ENCODE peak calls at places on chromosomes 16 and 17, in six cellular contexts. G is HepG2, F is A549, D is upper lobe of left lung, P is K562, R is GM12878. Q is an unnamed sample.

GRCh38 chr17:72618018-72618509 is 474.4 kb downstream of the SLC39A11 start:
- ATAC-seq in G (peak; percentile 70), F (no peak), D (peak; percentile 34), P (no peak), R (peak; percentile 48), Q (no peak)

GRCh38 chr17:66661857-66662256 is 173.1 kb upstream of the CACNG5 start:
- ATAC-seq in G (no peak), F (no peak), D (no peak), P (no peak), R (no peak), Q (no peak)

GRCh38 chr16:85638695-85639409 is 25.7 kb downstream of the GSE1 start:
- ATAC-seq in G (no peak), F (no peak), D (no peak), P (no peak), R (no peak), Q (no peak)

GRCh38 chr16:54473201-54473993 is 186.8 kb upstream of the IRX3 start:
- ATAC-seq in G (no peak), F (no peak), D (no peak), P (no peak), R (no peak), Q (peak; percentile 67)

GRCh38 chr17:74471341-74471740 is 4.9 kb downstream of the CD300A start:
- ATAC-seq in G (no peak), F (no peak), D (no peak), P (no peak), R (no peak), Q (no peak)

GRCh38 chr16:86285938-86286921 is 224.1 kb upstream of the FOXF1 start:
- ATAC-seq in G (no peak), F (peak; percentile 17), D (peak; percentile 10), P (no peak), R (no peak), Q (no peak)

GRCh38 chr17:48730240-48730550 is 1.6 kb upstream of the HOXB13 start:
- ATAC-seq in G (no peak), F (no peak), D (no peak), P (no peak), R (no peak), Q (no peak)

GRCh38 chr16:84606081-84606875 is 11.6 kb downstream of the COTL1 start:
- ATAC-seq in G (no peak), F (no peak), D (no peak), P (no peak), R (peak; percentile 14), Q (no peak)

GRCh38 chr17:4766705-4767104 is 5.0 kb upstream of the TM4SF5 start:
- ATAC-seq in G (no peak), F (no peak), D (peak; percentile 55), P (no peak), R (no peak), Q (no peak)

GRCh38 chr16:70563571-70563970 is 40.0 kb downstream of the SF3B3 start:
- ATAC-seq in G (peak; percentile 55), F (no peak), D (peak; percentile 48), P (no peak), R (no peak), Q (peak; percentile 36)

GRCh38 chr17:16361874-16362273 is 8.6 kb upstream of the CENPV start:
- ATAC-seq in G (no peak), F (no peak), D (no peak), P (no peak), R (peak; percentile 46), Q (no peak)

GRCh38 chr16:84832488-84833141 is 12.8 kb downstream of the CRISPLD2 start:
- ATAC-seq in G (peak; percentile 15), F (no peak), D (peak; percentile 90), P (peak; percentile 52), R (no peak), Q (peak; percentile 85)

GRCh38 chr17:79213305-79213704 is 138.7 kb downstream of the ENGASE start:
- ATAC-seq in G (no peak), F (no peak), D (no peak), P (no peak), R (no peak), Q (no peak)

GRCh38 chr17:78977681-78977943 is 2.1 kb downstream of the LGALS3BP start:
- ATAC-seq in G (no peak), F (no peak), D (no peak), P (no peak), R (no peak), Q (no peak)

GRCh38 chr17:66915204-66915611 is 49.3 kb upstream of the CACNG4 start:
- ATAC-seq in G (peak; percentile 88), F (peak; percentile 97), D (peak; percentile 36), P (no peak), R (peak; percentile 38), Q (no peak)

GRCh38 chr17:7705269-7706255 is 560 bp downstream of the EFNB3 start:
- ATAC-seq in G (peak; percentile 33), F (peak; percentile 15), D (no peak), P (no peak), R (peak; percentile 43), Q (peak; percentile 24)

GRCh38 chr17:32992360-32993033 is 850 bp downstream of the SPACA3 start:
- ATAC-seq in G (no peak), F (no peak), D (no peak), P (peak; percentile 67), R (peak; percentile 23), Q (no peak)

GRCh38 chr17:58818654-58819053 is 63.0 kb downstream of the PPM1E start:
- ATAC-seq in G (no peak), F (no peak), D (no peak), P (no peak), R (no peak), Q (no peak)

GRCh38 chr17:16027708-16028584 is 28.3 kb downstream of the TTC19 start:
- ATAC-seq in G (peak; percentile 52), F (peak; percentile 96), D (peak; percentile 88), P (peak; percentile 97), R (peak; percentile 96), Q (peak; percentile 80)

GRCh38 chr16:69833357-69833781 is 71.2 kb downstream of the WWP2 start:
- ATAC-seq in G (peak; percentile 6), F (no peak), D (no peak), P (no peak), R (no peak), Q (no peak)

GRCh38 chr17:63474914-63475460 is 1.9 kb upstream of the ACE start:
- ATAC-seq in G (no peak), F (no peak), D (no peak), P (no peak), R (no peak), Q (no peak)

GRCh38 chr17:41553176-41553575 is 18.7 kb downstream of the KRT9 start:
- ATAC-seq in G (no peak), F (no peak), D (no peak), P (no peak), R (no peak), Q (no peak)

GRCh38 chr16:17439580-17439979 is 31.2 kb downstream of the XYLT1 start:
- ATAC-seq in G (no peak), F (no peak), D (no peak), P (no peak), R (peak; percentile 75), Q (no peak)

GRCh38 chr17:60472449-60472848 is 50.2 kb downstream of the CHCT1 start:
- ATAC-seq in G (no peak), F (no peak), D (no peak), P (no peak), R (no peak), Q (no peak)

GRCh38 chr16:82199209-82199608 is 29.2 kb upstream of the MPHOSPH6 start:
- ATAC-seq in G (no peak), F (no peak), D (no peak), P (no peak), R (no peak), Q (no peak)

GRCh38 chr16:22369221-22369811 is 5.1 kb downstream of the CDR2 start:
- ATAC-seq in G (no peak), F (no peak), D (no peak), P (no peak), R (peak; percentile 36), Q (no peak)

GRCh38 chr16:49720225-49720624 is 135.7 kb downstream of the ZNF423 start:
- ATAC-seq in G (peak; percentile 57), F (no peak), D (no peak), P (peak; percentile 23), R (no peak), Q (no peak)

GRCh38 chr16:75068075-75068474 is 48.5 kb downstream of the LDHD start:
- ATAC-seq in G (no peak), F (no peak), D (no peak), P (no peak), R (no peak), Q (no peak)

GRCh38 chr17:56699186-56699895 is 105.8 kb downstream of the NOG start:
- ATAC-seq in G (peak; percentile 28), F (peak; percentile 99), D (peak; percentile 95), P (no peak), R (no peak), Q (peak; percentile 97)
- TF ChIP-seq EP300 in G (no peak), F (no peak), D (no peak), P (no peak), R (no peak), Q (no peak)

DNA sequence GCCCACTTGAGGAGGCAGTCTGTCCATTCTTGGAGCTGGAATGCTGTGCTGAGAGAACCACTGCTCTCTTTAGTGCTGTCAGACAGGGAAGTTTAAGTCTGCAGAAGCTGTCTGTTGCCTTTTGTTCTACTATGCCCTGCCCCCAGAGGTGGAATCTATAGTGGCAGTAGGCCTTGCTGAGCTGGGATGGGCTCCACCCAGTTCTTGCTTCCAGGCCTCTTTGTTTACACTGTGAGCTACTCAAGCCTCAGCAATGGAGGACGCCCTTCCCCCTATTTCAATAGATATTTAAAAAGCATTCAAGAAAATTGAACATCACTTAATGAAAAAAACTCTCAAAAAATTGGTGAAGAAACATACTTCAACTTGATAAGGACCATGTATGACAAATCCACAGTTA is 313.5 kb downstream of the PHKB start:
- ATAC-seq in G (peak; percentile 67), F (no peak), D (no peak), P (no peak), R (no peak), Q (no peak)
- H3K4me3 ChIP-seq in G (no peak overlapping the region), F (no peak overlapping the region), D (no peak overlapping the region), P (no peak overlapping the region), R (no peak overlapping the region), Q (no peak overlapping the region)

DNA sequence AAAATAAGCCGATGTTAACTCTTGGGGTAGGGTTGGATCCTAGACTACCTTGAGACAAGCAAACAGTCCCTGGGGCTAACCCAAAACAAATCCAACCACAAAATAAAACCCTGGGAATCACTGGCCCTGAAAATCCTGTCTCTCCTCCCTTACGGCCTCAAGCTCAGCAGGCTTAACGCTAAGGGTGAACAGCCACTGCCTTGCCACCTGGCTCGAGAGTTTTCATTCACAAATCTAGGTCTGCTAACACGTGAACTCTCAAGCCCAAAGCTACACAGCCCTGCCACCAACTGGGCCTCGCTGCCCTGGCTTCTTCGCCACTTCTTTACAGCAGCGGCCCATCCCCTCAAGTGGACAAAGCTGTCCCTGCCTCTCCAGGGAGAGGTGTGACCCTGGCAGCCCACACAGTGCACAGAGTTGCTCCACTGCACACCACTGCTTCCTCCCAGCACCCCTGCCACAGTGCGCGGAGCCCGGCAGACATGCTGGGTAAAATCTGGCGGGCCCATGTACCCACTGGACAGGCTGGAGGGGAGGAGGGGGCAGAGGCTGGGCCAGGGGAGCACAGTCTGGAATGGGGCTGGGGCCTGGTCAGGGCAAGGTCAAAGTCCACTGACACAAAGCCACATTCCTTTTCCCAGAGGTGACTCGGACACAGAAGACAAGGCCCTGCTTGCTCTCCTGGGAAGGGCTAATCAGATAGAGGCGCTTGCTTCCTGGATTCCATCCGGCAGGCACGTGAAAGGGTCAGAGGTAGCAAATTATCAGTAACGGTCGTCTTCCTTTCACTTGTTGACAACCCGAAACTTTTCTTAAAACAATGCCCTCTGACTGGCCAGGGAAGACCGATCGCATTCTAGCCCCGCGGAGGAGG is 996 bp downstream of the PCYT2 start:
- ATAC-seq in G (peak; percentile 69), F (peak; percentile 1), D (no peak), P (peak; percentile 5), R (peak; percentile 7), Q (no peak)
- TF ChIP-seq POLR2A in G (peak; percentile 93), F (no peak), D (no peak), P (peak; percentile 17), R (no peak), Q (no peak)

GRCh38 chr16:53281280-53281679 is 153.0 kb upstream of the RBL2 start:
- ATAC-seq in G (no peak), F (no peak), D (no peak), P (no peak), R (no peak), Q (no peak)
- TF ChIP-seq EP300 in G (no peak), F (no peak), D (no peak), P (no peak), R (no peak), Q (no peak)